ENCODE peak calls at places on chromosomes 6 and 20, in four cellular contexts. T, Q, C and D are unnamed samples.

GRCh38 chr6:26739811-26740210 is 80.3 kb upstream of the ZNF322 start:
- DNase-seq in T (no peak), Q (no peak), C (no peak), D (no peak)

GRCh38 chr20:31988430-31989015 is 20.6 kb downstream of the XKR7 start:
- DNase-seq in T (no peak), Q (no peak), C (no peak), D (no peak)

GRCh38 chr20:11585752-11586352 is 331.8 kb upstream of the BTBD3 start:
- DNase-seq in T (peak; percentile 64), Q (peak; percentile 26), C (no peak), D (no peak)

GRCh38 chr6:140441256-140441655 is 1066.8 kb upstream of the CITED2 start:
- DNase-seq in T (peak; percentile 85), Q (peak; percentile 55), C (peak; percentile 18), D (no peak)

GRCh38 chr6:20483902-20484497 is 50.3 kb upstream of the CDKAL1 start:
- DNase-seq in T (peak; percentile 65), Q (no peak), C (no peak), D (no peak)

GRCh38 chr20:62752671-62753501 is 43.4 kb upstream of the MRGBP start:
- DNase-seq in T (peak; percentile 16), Q (no peak), C (no peak), D (no peak)

GRCh38 chr6:163404825-163405265 is 9.7 kb upstream of the QKI start:
- DNase-seq in T (peak; percentile 74), Q (no peak), C (no peak), D (no peak)

GRCh38 chr20:34004227-34004626 is 10.5 kb downstream of the RALY start:
- DNase-seq in T (no peak), Q (no peak), C (no peak), D (no peak)

GRCh38 chr20:31543966-31544598 is 29.8 kb downstream of the HM13 start:
- DNase-seq in T (peak; percentile 91), Q (peak; percentile 91), C (no peak), D (no peak)

GRCh38 chr6:73389854-73390253 is 4.8 kb upstream of the DDX43 start:
- DNase-seq in T (no peak), Q (no peak), C (no peak), D (no peak)

GRCh38 chr6:3433005-3433404 is 23.8 kb downstream of the SLC22A23 start:
- DNase-seq in T (no peak), Q (no peak), C (no peak), D (no peak)

GRCh38 chr20:58289143-58289542 is 20.4 kb upstream of the RAB22A start:
- DNase-seq in T (no peak), Q (no peak), C (no peak), D (no peak)

GRCh38 chr20:14712302-14712739 is 374.9 kb upstream of the FLRT3 start:
- DNase-seq in T (peak; percentile 67), Q (peak; percentile 40), C (peak; percentile 15), D (no peak)

GRCh38 chr6:3656076-3656475 is 95.4 kb downstream of the PXDC1 start:
- DNase-seq in T (no peak), Q (no peak), C (no peak), D (no peak)

GRCh38 chr6:147009358-147009757 is 194.9 kb upstream of the STXBP5 start:
- DNase-seq in T (no peak), Q (no peak), C (no peak), D (no peak)

GRCh38 chr6:147000545-147001488 is 203.4 kb upstream of the STXBP5 start:
- DNase-seq in T (peak; percentile 92), Q (peak; percentile 80), C (no peak), D (no peak)

GRCh38 chr6:147003186-147003585 is 201.0 kb upstream of the STXBP5 start:
- DNase-seq in T (peak; percentile 47), Q (no peak), C (no peak), D (no peak)

GRCh38 chr6:147001621-147002020 is 202.6 kb upstream of the STXBP5 start:
- DNase-seq in T (peak; percentile 51), Q (no peak), C (no peak), D (no peak)

GRCh38 chr6:147005499-147005898 is 198.7 kb upstream of the STXBP5 start:
- DNase-seq in T (no peak), Q (no peak), C (no peak), D (no peak)
- TF ChIP-seq CTCF in T (peak; percentile 20), Q (peak; percentile 7), C (peak; percentile 26), D (no peak)

GRCh38 chr6:118269659-118270058 is 278.4 kb upstream of the PLN start:
- DNase-seq in T (no peak), Q (no peak), C (no peak), D (no peak)

GRCh38 chr6:118260833-118261232 is 287.3 kb upstream of the PLN start:
- DNase-seq in T (no peak), Q (no peak), C (no peak), D (no peak)

GRCh38 chr6:118263929-118264486 is 284.1 kb upstream of the PLN start:
- DNase-seq in T (peak; percentile 52), Q (peak; percentile 37), C (no peak), D (peak; percentile 16)
- TF ChIP-seq CTCF in T (peak; percentile 56), Q (peak; percentile 42), C (peak; percentile 65), D (peak; percentile 21)

DNA sequence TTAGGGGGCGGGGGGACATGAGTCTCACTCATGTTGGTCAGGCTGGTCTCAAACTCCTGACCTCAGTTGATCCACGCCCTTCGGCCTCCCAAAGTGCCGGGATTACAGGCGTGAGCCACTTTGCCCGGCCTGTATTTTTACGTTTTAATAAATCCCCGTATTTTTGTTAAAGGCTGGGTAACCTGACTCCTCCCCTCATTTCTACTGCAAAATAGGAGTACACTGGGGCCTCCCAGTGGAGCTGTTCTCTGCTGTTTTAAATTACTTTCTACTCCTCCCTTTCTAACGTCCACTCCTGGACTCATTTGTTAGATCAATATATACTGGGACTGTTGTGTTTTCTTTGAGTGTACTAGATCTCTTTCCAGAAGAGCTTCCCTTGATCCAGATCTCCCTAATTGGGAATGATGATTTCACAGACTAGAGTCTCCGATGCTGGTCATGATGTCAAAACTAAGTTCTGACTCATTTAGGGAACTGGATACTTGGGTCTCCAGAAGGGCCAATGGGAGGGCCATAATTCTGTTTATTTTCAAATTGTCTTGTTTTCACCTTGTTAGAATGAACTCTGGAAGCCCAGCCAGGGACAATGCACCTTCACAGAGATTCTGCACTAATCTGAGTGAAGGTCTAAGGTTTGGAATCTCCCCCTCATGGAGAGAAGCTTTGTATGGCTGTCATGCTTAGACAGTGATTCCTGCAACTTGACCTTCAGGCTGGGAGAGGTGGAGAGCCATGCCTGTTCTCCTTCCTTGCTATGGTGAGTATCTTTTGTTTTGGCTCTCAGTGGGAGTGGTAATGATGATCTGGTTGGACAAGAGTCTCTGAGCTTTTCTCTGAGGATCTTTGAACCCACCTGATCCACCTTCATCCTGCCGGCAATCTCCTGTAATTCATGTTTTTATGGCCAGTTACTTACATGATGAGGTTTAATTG is 9.4 kb downstream of the HSPA1B start:
- DNase-seq in T (peak; percentile 69), Q (peak; percentile 56), C (no peak), D (no peak)
- TF ChIP-seq CTCF in T (peak; percentile 42), Q (no peak), C (no peak), D (no peak)

GRCh38 chr6:121523628-121524027 is 88.2 kb downstream of the GJA1 start:
- DNase-seq in T (peak; percentile 88), Q (peak; percentile 77), C (no peak), D (no peak)
- TF ChIP-seq CTCF in T (no peak), Q (no peak), C (no peak), D (no peak)

DNA sequence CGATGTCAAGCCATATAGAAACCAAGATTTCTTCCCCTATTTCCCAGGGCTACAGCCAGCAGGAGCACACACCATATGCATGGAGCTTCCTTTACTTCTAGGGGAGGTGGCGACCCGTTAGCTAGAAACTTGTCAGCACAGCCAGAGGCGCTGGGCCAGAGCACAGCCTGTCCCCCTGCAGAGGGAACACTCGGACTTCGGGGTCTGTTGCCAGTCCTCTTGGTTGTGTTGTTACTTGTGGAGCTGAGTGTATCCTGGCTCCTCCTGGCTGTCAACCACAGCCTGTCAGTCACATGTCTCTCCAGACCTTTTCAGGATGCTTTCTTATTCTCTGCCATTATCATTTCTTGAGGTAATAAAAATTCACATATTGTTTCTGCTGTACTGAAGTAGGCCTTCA is 57.6 kb upstream of the TRAF3IP2 start:
- DNase-seq in T (peak; percentile 24), Q (no peak), C (no peak), D (no peak)
- TF ChIP-seq CTCF in T (peak; percentile 22), Q (no peak), C (no peak), D (no peak)

DNA sequence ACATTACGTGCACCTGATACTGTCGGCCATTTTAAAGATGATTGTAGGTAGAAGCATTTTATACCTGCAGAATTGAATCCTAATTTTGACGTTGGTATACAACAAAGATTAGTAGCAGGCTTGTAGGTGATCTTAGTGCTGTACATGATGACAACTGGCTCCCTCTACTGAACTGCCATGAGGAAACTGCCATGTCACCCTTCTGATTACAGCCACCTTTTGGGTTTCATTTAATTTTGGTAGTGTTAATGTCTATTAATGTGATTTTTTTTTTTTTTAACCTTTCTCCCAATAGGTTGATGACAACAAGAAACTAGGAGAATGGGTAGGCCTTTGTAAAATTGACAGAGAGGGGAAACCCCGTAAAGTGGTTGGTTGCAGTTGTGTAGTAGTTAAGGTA is 2.3 kb downstream of the RPS12 start:
- DNase-seq in T (no peak), Q (no peak), C (no peak), D (no peak)
- TF ChIP-seq CTCF in T (no peak), Q (no peak), C (peak; percentile 12), D (no peak)

DNA sequence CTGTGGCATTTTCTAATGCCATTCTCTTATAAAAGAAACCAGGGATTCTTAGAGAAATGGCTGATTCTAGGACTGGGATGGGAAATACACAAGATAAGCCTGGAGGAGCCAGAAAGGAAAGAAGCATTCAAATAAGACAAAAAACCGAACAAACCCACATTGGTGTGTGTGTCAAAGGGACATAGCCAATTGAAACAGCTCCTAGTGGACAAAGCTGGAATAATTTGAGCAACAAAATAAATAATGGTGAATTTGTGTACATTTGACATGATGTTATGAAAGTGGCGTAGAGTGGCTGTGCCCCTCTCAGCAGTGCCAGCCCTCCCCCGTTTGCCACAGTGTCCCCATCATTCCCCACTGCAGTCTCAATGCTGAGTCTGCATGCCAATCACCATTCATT is 55.5 kb downstream of the B3GAT2 start:
- DNase-seq in T (peak; percentile 17), Q (no peak), C (no peak), D (no peak)
- TF ChIP-seq CTCF in T (peak; percentile 51), Q (peak; percentile 33), C (peak; percentile 59), D (no peak)

GRCh38 chr20:36951198-36951976 is at the start of gene SAMHD1:
- DNase-seq in T (peak; percentile 99), Q (peak; percentile 97), C (peak; percentile 94), D (peak; percentile 100)
- TF ChIP-seq CTCF in T (no peak), Q (no peak), C (no peak), D (no peak)

DNA sequence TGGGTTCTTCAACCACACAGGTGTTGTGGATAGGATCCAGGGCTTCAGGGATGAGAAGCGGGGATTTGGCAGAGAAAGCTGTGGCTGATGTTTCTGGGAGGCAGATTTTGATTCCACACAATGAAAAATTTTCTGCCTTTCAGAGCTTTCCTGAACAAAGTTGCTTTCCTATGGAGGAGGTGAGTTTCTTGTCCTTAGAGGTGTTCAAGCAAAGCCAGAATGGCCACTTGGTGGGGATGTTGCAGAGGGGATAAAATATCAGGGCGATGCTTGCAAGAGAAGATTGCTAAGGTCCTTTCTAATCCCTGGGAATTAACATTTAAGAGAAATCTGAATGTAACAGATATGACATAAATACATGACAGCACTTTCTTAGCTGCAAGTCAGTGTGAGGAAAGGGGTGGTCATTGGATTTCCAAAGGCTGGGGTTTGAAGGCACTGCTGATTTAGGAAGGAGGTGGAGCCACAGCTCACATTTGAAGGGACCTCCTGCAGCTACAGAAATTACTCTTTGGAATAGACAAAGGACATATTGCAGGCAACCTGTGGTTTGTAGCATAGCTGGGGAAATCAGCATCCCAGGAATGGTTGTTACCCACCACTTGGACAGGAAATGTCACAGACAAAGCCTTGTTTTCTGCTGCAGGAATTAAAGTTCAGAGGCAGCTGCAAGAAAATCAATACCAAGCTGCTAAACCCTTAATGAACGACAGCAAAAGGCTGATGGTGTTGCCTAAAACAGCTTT is 271.1 kb upstream of the CHD6 start:
- DNase-seq in T (no peak), Q (peak; percentile 12), C (no peak), D (no peak)
- TF ChIP-seq CTCF in T (no peak), Q (peak; percentile 4), C (peak; percentile 41), D (no peak)